ENCODE peak calls at places on chromosome 5, in four cellular contexts. V is K562, R is GM12878, A is SK-N-SH. C is an unnamed sample.

GRCh38 chr5:138110266-138110963 is 26.6 kb downstream of the WNT8A start:
- DNase-seq in V (no peak), R (no peak), A (no peak), C (no peak)

GRCh38 chr5:73938938-73939320 is 312.9 kb downstream of the ARHGEF28 start:
- DNase-seq in V (no peak), R (no peak), A (no peak), C (no peak)

GRCh38 chr5:178230879-178231735 is 1.5 kb downstream of the PHYKPL start:
- DNase-seq in V (no peak), R (no peak), A (no peak), C (no peak)

GRCh38 chr5:159864885-159865622 is 51.2 kb upstream of the ADRA1B start:
- DNase-seq in V (no peak), R (peak), A (no peak), C (no peak)

GRCh38 chr5:36164461-36164860 is 12.6 kb downstream of the SKP2 start:
- DNase-seq in V (no peak), R (no peak), A (no peak), C (no peak)

GRCh38 chr5:32908646-32909045 is 197.5 kb downstream of the NPR3 start:
- DNase-seq in V (no peak), R (no peak), A (no peak), C (no peak)

GRCh38 chr5:14417232-14417730 is 164.3 kb upstream of the OTULINL start:
- DNase-seq in V (no peak), R (no peak), A (peak), C (no peak)

GRCh38 chr5:167488371-167488770 is 803.1 kb upstream of the WWC1 start:
- DNase-seq in V (no peak), R (no peak), A (no peak), C (no peak)

GRCh38 chr5:98556707-98557106 is 216.8 kb upstream of the RGMB start:
- DNase-seq in V (no peak), R (no peak), A (no peak), C (no peak)

GRCh38 chr5:128966846-128967245 is 1.6 kb downstream of the SLC27A6 start:
- DNase-seq in V (no peak), R (no peak), A (no peak), C (no peak)

GRCh38 chr5:107529618-107530017 is 141.1 kb downstream of the EFNA5 start:
- DNase-seq in V (no peak), R (no peak), A (no peak), C (no peak)

GRCh38 chr5:483011-483410 is 40.0 kb downstream of the EXOC3 start:
- DNase-seq in V (no peak), R (no peak), A (no peak), C (no peak)

GRCh38 chr5:7208911-7209310 is 187.0 kb upstream of the ADCY2 start:
- DNase-seq in V (no peak), R (no peak), A (no peak), C (no peak)

GRCh38 chr5:177382423-177383029 is 1.7 kb upstream of the SLC34A1 start:
- DNase-seq in V (no peak), R (no peak), A (peak), C (no peak)

GRCh38 chr5:119063579-119064379 is 7.1 kb upstream of the DMXL1 start:
- DNase-seq in V (peak), R (no peak), A (no peak), C (peak)

GRCh38 chr5:55160493-55161209 is 680 bp downstream of the GPX8 start:
- DNase-seq in V (peak), R (no peak), A (no peak), C (no peak)

GRCh38 chr5:172422255-172422654 is 32.1 kb downstream of the SH3PXD2B start:
- DNase-seq in V (no peak), R (no peak), A (no peak), C (no peak)
- TF ChIP-seq MXI1 in V (no peak), R (no peak), A (no peak), C (no peak)

GRCh38 chr5:175809531-175810121 is 61.8 kb upstream of the CPLX2 start:
- DNase-seq in V (no peak), R (no peak), A (no peak), C (peak)
- TF ChIP-seq JUND in V (no peak), R (no peak), A (peak), C (no peak)

DNA sequence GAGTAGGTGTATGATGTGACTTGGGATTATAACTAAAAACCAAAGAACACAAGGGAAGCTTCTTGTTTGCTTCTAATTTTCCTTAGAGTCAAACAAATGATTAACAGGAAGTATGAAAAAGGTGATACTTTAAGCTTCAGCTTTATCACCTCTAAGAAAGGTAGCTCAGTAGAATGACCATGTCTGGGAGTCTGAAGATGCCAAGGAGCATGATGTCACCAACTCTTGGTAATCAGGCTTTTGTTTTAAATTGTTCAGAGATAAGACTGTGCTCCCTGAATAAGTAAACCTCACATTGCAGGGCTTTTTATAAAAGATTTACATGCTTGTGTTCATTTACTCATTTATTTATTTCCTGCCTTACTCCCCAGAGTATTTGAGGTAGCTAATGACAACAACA is 169.9 kb downstream of the FER start:
- DNase-seq in V (no peak), R (no peak), A (no peak), C (no peak)
- TF ChIP-seq MXI1 in V (no peak), R (no peak), A (no peak), C (no peak)

GRCh38 chr5:39118638-39119037 is 44.4 kb upstream of the RICTOR start:
- DNase-seq in V (no peak), R (no peak), A (no peak), C (no peak)

GRCh38 chr5:39116347-39116899 is 42.2 kb upstream of the RICTOR start:
- DNase-seq in V (peak), R (no peak), A (no peak), C (no peak)

GRCh38 chr5:39119404-39120051 is 45.3 kb upstream of the RICTOR start:
- DNase-seq in V (peak), R (no peak), A (no peak), C (no peak)

GRCh38 chr5:39115644-39116346 is 41.6 kb upstream of the RICTOR start:
- DNase-seq in V (peak), R (no peak), A (no peak), C (no peak)

DNA sequence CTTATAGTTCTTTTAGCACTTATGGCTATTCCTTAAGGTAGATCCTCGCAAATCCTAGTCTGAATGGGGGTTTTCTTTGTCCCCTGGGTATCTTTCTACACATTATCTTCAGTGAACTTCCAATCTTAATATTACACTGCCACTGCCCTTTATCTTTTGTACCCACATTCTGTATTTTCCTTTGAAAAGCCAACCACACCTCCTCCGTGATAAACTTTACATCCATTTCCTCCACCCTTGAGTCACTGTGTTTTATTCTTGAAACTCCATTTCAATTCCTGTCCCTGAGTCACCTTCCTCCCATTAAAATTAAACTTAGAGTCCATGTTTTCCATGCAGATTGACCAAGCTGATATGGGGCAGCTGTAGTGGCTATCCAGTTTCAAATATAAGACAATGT is 43.2 kb upstream of the RICTOR start:
- DNase-seq in V (peak), R (no peak), A (no peak), C (no peak)
- TF ChIP-seq JUND in V (peak), R (no peak), A (no peak), C (no peak)

GRCh38 chr5:24643880-24644279 is 898 bp downstream of the CDH10 start:
- DNase-seq in V (no peak), R (no peak), A (no peak), C (no peak)

GRCh38 chr5:24642022-24642421 is 2.8 kb downstream of the CDH10 start:
- DNase-seq in V (peak), R (no peak), A (peak), C (peak)

GRCh38 chr5:24646915-24647314 is 2.1 kb upstream of the CDH10 start:
- DNase-seq in V (no peak), R (no peak), A (no peak), C (peak)

GRCh38 chr5:24643255-24643654 is 1.5 kb downstream of the CDH10 start:
- DNase-seq in V (no peak), R (no peak), A (no peak), C (no peak)

DNA sequence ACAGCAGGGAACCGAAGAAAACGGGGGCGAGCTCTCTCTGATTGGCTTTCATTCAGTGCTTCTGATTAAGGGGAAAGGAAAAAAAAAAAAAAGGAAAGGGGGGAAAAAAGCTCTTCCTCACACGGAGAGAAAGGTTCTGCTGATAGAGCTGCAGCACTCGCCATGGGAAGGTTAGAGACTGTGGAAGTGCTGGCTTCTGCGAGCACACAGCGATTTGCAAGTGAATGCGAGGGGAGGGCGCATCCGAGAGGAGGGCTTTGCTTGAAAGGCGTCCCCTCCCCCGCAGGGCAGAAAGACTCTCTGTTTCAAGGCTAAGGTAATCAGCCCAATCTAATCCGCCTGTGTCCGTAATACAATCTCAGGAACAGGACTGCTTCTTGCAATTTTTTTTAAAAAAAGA is at the start of gene CDH10:
- DNase-seq in V (no peak), R (no peak), A (no peak), C (no peak)
- TF ChIP-seq MXI1 in V (no peak), R (no peak), A (no peak), C (no peak)

GRCh38 chr5:23446436-23446835 is 61.0 kb upstream of the PRDM9 start:
- DNase-seq in V (no peak), R (no peak), A (no peak), C (no peak)
- TF ChIP-seq JUND in V (no peak), R (no peak), A (no peak), C (no peak)

GRCh38 chr5:2751592-2752021 is at the start of gene IRX2:
- DNase-seq in V (no peak), R (no peak), A (no peak), C (no peak)
- TF ChIP-seq MXI1 in V (no peak), R (no peak), A (no peak), C (no peak)